ENCODE peak calls at places on chromosome 22, in six cellular contexts. One of them, this sample, is unnamed.

GRCh38 chr22:23691748-23692423 is 1.1 kb downstream of the RGL4 start:
- DNase-seq in A549: no peak
- DNase-seq in pancreas: no peak
- DNase-seq in tibial artery: no peak
- DNase-seq in tibial nerve: no peak
- DNase-seq in cardiac muscle cell: no peak
- DNase-seq in this sample: no peak

GRCh38 chr22:36753916-36754315 is 22.0 kb downstream of the IFT27 start:
- DNase-seq in A549: no peak
- DNase-seq in pancreas: no peak
- DNase-seq in tibial artery: no peak
- DNase-seq in tibial nerve: no peak
- DNase-seq in cardiac muscle cell: no peak
- DNase-seq in this sample: no peak

GRCh38 chr22:49699928-49700498 is 127.7 kb downstream of the BRD1 start:
- DNase-seq in A549: no peak
- DNase-seq in pancreas: no peak
- DNase-seq in tibial artery: no peak
- DNase-seq in tibial nerve: no peak
- DNase-seq in cardiac muscle cell: no peak
- DNase-seq in this sample: no peak

GRCh38 chr22:23064381-23065068 is 5.8 kb upstream of the GNAZ start:
- DNase-seq in A549: no peak
- DNase-seq in pancreas: no peak
- DNase-seq in tibial artery: peak; percentile 11
- DNase-seq in tibial nerve: no peak
- DNase-seq in cardiac muscle cell: no peak
- DNase-seq in this sample: peak; percentile 7

GRCh38 chr22:50599816-50600454 is 658 bp upstream of the MAPK8IP2 start:
- DNase-seq in A549: no peak
- DNase-seq in pancreas: no peak
- DNase-seq in tibial artery: peak; percentile 27
- DNase-seq in tibial nerve: peak; percentile 33
- DNase-seq in cardiac muscle cell: peak; percentile 46
- DNase-seq in this sample: peak; percentile 64

GRCh38 chr22:48683640-48684039 is 1144.0 kb downstream of the BRD1 start:
- DNase-seq in A549: no peak
- DNase-seq in pancreas: no peak
- DNase-seq in tibial artery: no peak
- DNase-seq in tibial nerve: no peak
- DNase-seq in cardiac muscle cell: no peak
- DNase-seq in this sample: no peak

GRCh38 chr22:49312601-49313000 is 515.1 kb downstream of the BRD1 start:
- DNase-seq in A549: no peak
- DNase-seq in pancreas: no peak
- DNase-seq in tibial artery: no peak
- DNase-seq in tibial nerve: no peak
- DNase-seq in cardiac muscle cell: no peak
- DNase-seq in this sample: no peak

GRCh38 chr22:31488988-31489617 is 539 bp downstream of the EIF4ENIF1 start:
- DNase-seq in A549: no peak
- DNase-seq in pancreas: peak; percentile 32
- DNase-seq in tibial artery: peak; percentile 22
- DNase-seq in tibial nerve: no peak
- DNase-seq in cardiac muscle cell: peak; percentile 46
- DNase-seq in this sample: peak; percentile 22

GRCh38 chr22:36425977-36426523 is 38.3 kb upstream of the MYH9 start:
- DNase-seq in A549: no peak
- DNase-seq in pancreas: no peak
- DNase-seq in tibial artery: peak; percentile 28
- DNase-seq in tibial nerve: no peak
- DNase-seq in cardiac muscle cell: peak; percentile 73
- DNase-seq in this sample: peak; percentile 47

GRCh38 chr22:44576311-44577260 is 78.6 kb upstream of the RTL6 start:
- DNase-seq in A549: no peak
- DNase-seq in pancreas: peak; percentile 9
- DNase-seq in tibial artery: no peak
- DNase-seq in tibial nerve: no peak
- DNase-seq in cardiac muscle cell: no peak
- DNase-seq in this sample: no peak

GRCh38 chr22:25781801-25782200 is 39.8 kb downstream of the MYO18B start:
- DNase-seq in A549: no peak
- DNase-seq in pancreas: no peak
- DNase-seq in tibial artery: no peak
- DNase-seq in tibial nerve: no peak
- DNase-seq in cardiac muscle cell: no peak
- DNase-seq in this sample: no peak

GRCh38 chr22:21926728-21927127 is 25.9 kb downstream of the PPM1F start:
- DNase-seq in A549: no peak
- DNase-seq in pancreas: no peak
- DNase-seq in tibial artery: no peak
- DNase-seq in tibial nerve: no peak
- DNase-seq in cardiac muscle cell: no peak
- DNase-seq in this sample: no peak

GRCh38 chr22:23832226-23833016 is 6.4 kb downstream of the DERL3 start:
- DNase-seq in A549: no peak
- DNase-seq in pancreas: no peak
- DNase-seq in tibial artery: no peak
- DNase-seq in tibial nerve: no peak
- DNase-seq in cardiac muscle cell: no peak
- DNase-seq in this sample: no peak

GRCh38 chr22:47055461-47055860 is 293.0 kb downstream of the TBC1D22A start:
- DNase-seq in A549: no peak
- DNase-seq in pancreas: no peak
- DNase-seq in tibial artery: no peak
- DNase-seq in tibial nerve: no peak
- DNase-seq in cardiac muscle cell: no peak
- DNase-seq in this sample: no peak
- H3K4me1 ChIP-seq in A549: no peaks in the 10 kb centered on the region
- H3K4me1 ChIP-seq in pancreas: no peaks in the 10 kb centered on the region
- H3K4me1 ChIP-seq in tibial artery: no peaks in the 10 kb centered on the region
- H3K4me1 ChIP-seq in tibial nerve: no peaks in the 10 kb centered on the region
- H3K4me1 ChIP-seq in cardiac muscle cell: peaks cover 3% of the 10 kb centered on the region
- H3K4me1 ChIP-seq in this sample: no peaks in the 10 kb centered on the region

GRCh38 chr22:45963821-45964220 is 13.1 kb downstream of the WNT7B start:
- DNase-seq in A549: no peak
- DNase-seq in pancreas: no peak
- DNase-seq in tibial artery: no peak
- DNase-seq in tibial nerve: no peak
- DNase-seq in cardiac muscle cell: no peak
- DNase-seq in this sample: no peak

GRCh38 chr22:45966320-45966891 is 10.6 kb downstream of the WNT7B start:
- DNase-seq in A549: no peak
- DNase-seq in pancreas: no peak
- DNase-seq in tibial artery: no peak
- DNase-seq in tibial nerve: no peak
- DNase-seq in cardiac muscle cell: no peak
- DNase-seq in this sample: no peak

GRCh38 chr22:45965565-45965962 is 11.4 kb downstream of the WNT7B start:
- DNase-seq in A549: no peak
- DNase-seq in pancreas: no peak
- DNase-seq in tibial artery: no peak
- DNase-seq in tibial nerve: no peak
- DNase-seq in cardiac muscle cell: no peak
- DNase-seq in this sample: no peak

GRCh38 chr22:45964372-45964771 is 12.6 kb downstream of the WNT7B start:
- DNase-seq in A549: no peak
- DNase-seq in pancreas: no peak
- DNase-seq in tibial artery: no peak
- DNase-seq in tibial nerve: no peak
- DNase-seq in cardiac muscle cell: no peak
- DNase-seq in this sample: no peak

GRCh38 chr22:45964926-45965564 is 11.9 kb downstream of the WNT7B start:
- DNase-seq in A549: no peak
- DNase-seq in pancreas: no peak
- DNase-seq in tibial artery: no peak
- DNase-seq in tibial nerve: no peak
- DNase-seq in cardiac muscle cell: no peak
- DNase-seq in this sample: no peak
- H3K4me1 ChIP-seq in A549: peaks cover 100% of the 10 kb centered on the region
- H3K4me1 ChIP-seq in pancreas: no peaks in the 10 kb centered on the region
- H3K4me1 ChIP-seq in tibial artery: no peaks in the 10 kb centered on the region
- H3K4me1 ChIP-seq in tibial nerve: no peaks in the 10 kb centered on the region
- H3K4me1 ChIP-seq in cardiac muscle cell: no peaks in the 10 kb centered on the region
- H3K4me1 ChIP-seq in this sample: no peaks in the 10 kb centered on the region

GRCh38 chr22:39242809-39243442 is 1.9 kb downstream of the PDGFB start:
- DNase-seq in A549: no peak
- DNase-seq in pancreas: peak; percentile 86
- DNase-seq in tibial artery: no peak
- DNase-seq in tibial nerve: no peak
- DNase-seq in cardiac muscle cell: no peak
- DNase-seq in this sample: no peak

GRCh38 chr22:39242389-39242808 is 2.4 kb downstream of the PDGFB start:
- DNase-seq in A549: no peak
- DNase-seq in pancreas: no peak
- DNase-seq in tibial artery: no peak
- DNase-seq in tibial nerve: no peak
- DNase-seq in cardiac muscle cell: no peak
- DNase-seq in this sample: no peak

GRCh38 chr22:39240841-39241631 is 3.7 kb downstream of the PDGFB start:
- DNase-seq in A549: peak; percentile 29
- DNase-seq in pancreas: peak; percentile 75
- DNase-seq in tibial artery: peak; percentile 61
- DNase-seq in tibial nerve: peak; percentile 36
- DNase-seq in cardiac muscle cell: no peak
- DNase-seq in this sample: no peak

GRCh38 chr22:39243443-39244072 is 1.2 kb downstream of the PDGFB start:
- DNase-seq in A549: peak; percentile 23
- DNase-seq in pancreas: peak; percentile 69
- DNase-seq in tibial artery: no peak
- DNase-seq in tibial nerve: no peak
- DNase-seq in cardiac muscle cell: no peak
- DNase-seq in this sample: no peak

GRCh38 chr22:39241632-39242388 is 3.0 kb downstream of the PDGFB start:
- DNase-seq in A549: no peak
- DNase-seq in pancreas: no peak
- DNase-seq in tibial artery: no peak
- DNase-seq in tibial nerve: no peak
- DNase-seq in cardiac muscle cell: no peak
- DNase-seq in this sample: no peak
- H3K4me1 ChIP-seq in A549: peaks cover 46% of the 10 kb centered on the region
- H3K4me1 ChIP-seq in pancreas: peaks cover 13% of the 10 kb centered on the region
- H3K4me1 ChIP-seq in tibial artery: peaks cover 28% of the 10 kb centered on the region
- H3K4me1 ChIP-seq in tibial nerve: peaks cover 52% of the 10 kb centered on the region
- H3K4me1 ChIP-seq in cardiac muscle cell: peaks cover 39% of the 10 kb centered on the region
- H3K4me1 ChIP-seq in this sample: no peaks in the 10 kb centered on the region

DNA sequence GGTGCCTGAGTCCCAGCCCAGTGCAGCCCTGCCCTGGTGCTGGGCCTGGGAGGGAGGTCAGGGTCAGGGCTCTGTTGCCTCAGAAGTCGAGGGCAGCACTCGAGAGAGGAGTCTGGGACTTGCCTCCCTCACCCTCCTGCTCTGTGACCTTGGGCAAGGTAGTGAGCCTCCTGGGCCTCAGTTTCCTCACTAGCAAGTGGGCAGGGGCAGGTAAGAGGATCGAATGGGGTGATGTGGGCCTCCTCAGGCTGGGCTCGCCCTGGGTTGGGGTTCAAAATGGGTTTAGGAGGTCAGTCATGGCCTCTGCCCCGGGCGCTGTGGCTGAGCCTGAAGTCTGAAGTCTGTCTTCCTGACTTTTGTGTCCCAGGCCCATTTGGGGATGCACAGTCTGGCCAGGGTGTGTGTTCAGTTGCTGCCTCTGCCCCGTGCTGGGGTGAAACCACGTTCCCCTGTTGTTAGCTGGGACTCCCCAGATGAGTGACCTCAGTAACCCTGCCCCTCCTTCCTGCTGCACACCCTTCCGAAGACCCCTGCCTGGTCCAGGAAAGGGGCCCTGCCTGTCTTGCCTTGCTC is 40.9 kb upstream of the CELSR1 start:
- DNase-seq in A549: no peak
- DNase-seq in pancreas: peak; percentile 43
- DNase-seq in tibial artery: no peak
- DNase-seq in tibial nerve: no peak
- DNase-seq in cardiac muscle cell: no peak
- DNase-seq in this sample: no peak
- H3K4me1 ChIP-seq in A549: peaks cover 50% of the 10 kb centered on the region
- H3K4me1 ChIP-seq in pancreas: peaks cover 57% of the 10 kb centered on the region
- H3K4me1 ChIP-seq in tibial artery: peaks cover 10% of the 10 kb centered on the region
- H3K4me1 ChIP-seq in tibial nerve: peaks cover 48% of the 10 kb centered on the region
- H3K4me1 ChIP-seq in cardiac muscle cell: peaks cover 39% of the 10 kb centered on the region
- H3K4me1 ChIP-seq in this sample: no peaks in the 10 kb centered on the region

GRCh38 chr22:27876684-27877083 is 42.4 kb downstream of the PITPNB start:
- DNase-seq in A549: no peak
- DNase-seq in pancreas: no peak
- DNase-seq in tibial artery: no peak
- DNase-seq in tibial nerve: no peak
- DNase-seq in cardiac muscle cell: peak; percentile 47
- DNase-seq in this sample: no peak
- H3K4me1 ChIP-seq in A549: peaks cover 8% of the 10 kb centered on the region
- H3K4me1 ChIP-seq in pancreas: peaks cover 26% of the 10 kb centered on the region
- H3K4me1 ChIP-seq in tibial artery: peaks cover 45% of the 10 kb centered on the region
- H3K4me1 ChIP-seq in tibial nerve: peaks cover 23% of the 10 kb centered on the region
- H3K4me1 ChIP-seq in cardiac muscle cell: peaks cover 74% of the 10 kb centered on the region
- H3K4me1 ChIP-seq in this sample: no peaks in the 10 kb centered on the region

GRCh38 chr22:43420991-43421665 is 9.3 kb downstream of the MPPED1 start:
- DNase-seq in A549: no peak
- DNase-seq in pancreas: no peak
- DNase-seq in tibial artery: no peak
- DNase-seq in tibial nerve: no peak
- DNase-seq in cardiac muscle cell: no peak
- DNase-seq in this sample: no peak
- H3K4me1 ChIP-seq in A549: no peaks in the 10 kb centered on the region
- H3K4me1 ChIP-seq in pancreas: no peaks in the 10 kb centered on the region
- H3K4me1 ChIP-seq in tibial artery: no peaks in the 10 kb centered on the region
- H3K4me1 ChIP-seq in tibial nerve: no peaks in the 10 kb centered on the region
- H3K4me1 ChIP-seq in cardiac muscle cell: no peaks in the 10 kb centered on the region
- H3K4me1 ChIP-seq in this sample: no peaks in the 10 kb centered on the region

DNA sequence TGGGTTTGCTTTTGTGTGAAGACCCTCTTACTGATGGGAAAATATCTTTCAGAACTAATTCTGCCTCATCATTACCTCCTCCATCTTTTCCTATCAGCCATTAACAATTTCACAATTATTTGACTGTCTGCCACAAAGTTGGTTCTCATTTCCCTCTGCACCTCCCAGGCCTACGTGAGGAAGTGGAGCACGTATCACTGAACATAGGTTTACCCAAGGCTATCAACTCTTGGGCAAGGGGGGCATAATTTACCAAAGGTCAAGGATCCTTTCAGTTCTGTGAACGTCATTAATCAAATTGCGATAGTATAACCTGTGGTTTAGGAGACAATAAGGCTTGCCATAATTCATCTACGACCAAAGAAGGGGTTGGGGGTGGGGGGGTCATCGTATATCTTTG is 60.0 kb downstream of the LIF start:
- DNase-seq in A549: no peak
- DNase-seq in pancreas: no peak
- DNase-seq in tibial artery: no peak
- DNase-seq in tibial nerve: no peak
- DNase-seq in cardiac muscle cell: peak; percentile 14
- DNase-seq in this sample: no peak
- H3K4me1 ChIP-seq in A549: peaks cover 56% of the 10 kb centered on the region
- H3K4me1 ChIP-seq in pancreas: peaks cover 17% of the 10 kb centered on the region
- H3K4me1 ChIP-seq in tibial artery: no peaks in the 10 kb centered on the region
- H3K4me1 ChIP-seq in tibial nerve: no peaks in the 10 kb centered on the region
- H3K4me1 ChIP-seq in cardiac muscle cell: peaks cover 8% of the 10 kb centered on the region
- H3K4me1 ChIP-seq in this sample: no peaks in the 10 kb centered on the region